ENCODE peak calls at places on chromosomes 11 and 22, in four cellular contexts. J, H, P and I are unnamed samples. For H3K9me3, the result is how much of the 10 kb centered on the place peaks cover.

GRCh38 chr22:42720263-42721044 is at the start of gene A4GALT:
- DNase-seq in J (no peak), P (no peak), H (peak), I (no peak)

GRCh38 chr11:121588747-121589146 is 136.0 kb upstream of the SORL1-AS1 start:
- DNase-seq in H (no peak), J (no peak), P (no peak), I (no peak)

GRCh38 chr11:69293819-69294505 is at the start of gene MYEOV:
- DNase-seq in J (no peak), P (peak), H (peak), I (no peak)

GRCh38 chr11:123475478-123475877 is 45.4 kb downstream of the GRAMD1B start:
- DNase-seq in H (peak), P (peak), J (no peak), I (no peak)

GRCh38 chr11:63243533-63243932 is at the start of gene SLC22A25:
- DNase-seq in J (no peak), P (no peak), H (no peak), I (no peak)

GRCh38 chr22:26615149-26615548 is 2.7 kb downstream of the CRYBB1 start:
- DNase-seq in H (no peak), P (no peak), J (no peak), I (no peak)

GRCh38 chr22:19448739-19449421 is 1.4 kb upstream of the C22orf39 start:
- DNase-seq in J (no peak), P (no peak), H (no peak), I (no peak)

GRCh38 chr11:113991718-113992458 is 17.0 kb downstream of the HTR3A start:
- DNase-seq in J (no peak), P (no peak), H (peak), I (no peak)

GRCh38 chr11:131759140-131759539 is 388.7 kb downstream of the NTM start:
- DNase-seq in P (no peak), H (no peak), J (no peak), I (no peak)

GRCh38 chr22:45493286-45493771 is 9.4 kb upstream of the FBLN1 start:
- DNase-seq in P (no peak), H (peak), J (peak), I (peak)

GRCh38 chr11:111347723-111348115 is 31.4 kb downstream of the POU2AF1 start:
- DNase-seq in P (no peak), H (no peak), J (no peak), I (no peak)

GRCh38 chr11:78711732-78712131 is 137.1 kb upstream of the NARS2 start:
- DNase-seq in J (no peak), H (no peak), P (no peak), I (no peak)

GRCh38 chr22:37231406-37232139 is 12.5 kb downstream of the RAC2 start:
- DNase-seq in H (peak), J (no peak), P (no peak), I (no peak)

GRCh38 chr11:64095949-64096348 is 60.2 kb downstream of the FLRT1 start:
- DNase-seq in P (no peak), H (no peak), J (no peak), I (no peak)

GRCh38 chr11:58524232-58525036 is 16.5 kb upstream of the OR5B21 start:
- DNase-seq in H (peak), P (peak), J (peak), I (peak)

GRCh38 chr11:117822031-117822521 is 2.5 kb downstream of the FXYD2 start:
- DNase-seq in P (no peak), H (peak), J (no peak), I (no peak)

GRCh38 chr11:96393753-96394348 is 4.0 kb downstream of the JRKL start:
- DNase-seq in P (peak), H (peak), J (no peak), I (no peak)

GRCh38 chr11:17421781-17422180 is 33.3 kb upstream of the KCNJ11 start:
- DNase-seq in P (no peak), H (no peak), J (no peak), I (peak)
- H3K4me3 ChIP-seq in P (no peak), H (no peak), J (no peak), I (no peak)

GRCh38 chr11:38824573-38824972 is 2226.5 kb upstream of the RAG2 start:
- DNase-seq in H (peak), J (no peak), P (peak), I (no peak)
- TF ChIP-seq CTCF in H (peak), J (no peak), P (no peak), I (no peak)

GRCh38 chr11:2345050-2345449 is 32.1 kb upstream of the CD81 start:
- DNase-seq in P (no peak), J (no peak), H (no peak), I (no peak)
- H3K9me3 ChIP-seq in P (under half), J (under half), H (under half), I (under half)

GRCh38 chr11:126415669-126416420 is 60.4 kb downstream of the ST3GAL4 start:
- DNase-seq in H (no peak), P (no peak), J (no peak), I (no peak)

GRCh38 chr11:126419801-126420729 is 64.6 kb downstream of the ST3GAL4 start:
- DNase-seq in H (no peak), J (no peak), P (no peak), I (no peak)

GRCh38 chr11:126416542-126417090 is 61.1 kb downstream of the ST3GAL4 start:
- DNase-seq in J (peak), H (peak), P (no peak), I (peak)

GRCh38 chr11:126415128-126415527 is 59.6 kb downstream of the ST3GAL4 start:
- DNase-seq in P (no peak), J (peak), H (no peak), I (peak)

DNA sequence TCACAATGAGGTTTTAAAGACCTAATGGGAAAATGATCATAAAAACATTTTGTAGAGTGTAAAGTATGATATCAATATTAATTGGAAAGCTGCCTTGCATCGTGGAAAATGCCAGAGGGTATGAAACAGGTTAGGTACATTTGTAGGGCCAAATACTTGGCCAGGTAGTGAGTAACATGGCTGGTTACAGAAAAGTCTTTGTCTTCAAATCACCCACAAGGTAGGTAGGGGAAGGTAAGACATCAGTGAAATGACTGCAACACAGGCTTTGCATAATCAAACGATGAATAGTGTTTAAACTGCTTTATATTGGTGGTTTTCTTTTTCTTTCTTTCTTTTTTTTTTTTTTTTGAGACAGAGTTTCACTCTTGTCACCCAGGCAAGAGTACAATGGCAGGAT is 62.0 kb downstream of the ST3GAL4 start:
- DNase-seq in H (no peak), J (no peak), P (no peak), I (no peak)
- H3K4me3 ChIP-seq in H (no peak), J (no peak), P (no peak), I (no peak)

GRCh38 chr11:120512727-120513435 is 1.3 kb downstream of the GRIK4 start:
- DNase-seq in H (peak), P (peak), J (peak), I (no peak)
- TF ChIP-seq CTCF in H (no peak), P (no peak), J (no peak), I (no peak)